ENCODE peak calls at places on chromosomes 7 and 10, in nine cellular contexts. One of them, this sample, is unnamed.
A peak's percentile ranks its signal among the peaks of the same experiment; 100 is the strongest.

GRCh38 chr7:28835800-28836199 is 122.3 kb downstream of the TRIL start:
- DNase-seq in AG04450: no peak
- DNase-seq in activated CD4-positive, alpha-beta T cell treated with anti-CD3 and anti-CD28 coated beads, Interleukin-2, amount 10 ng/mL, durations not matched to agents 7 days and 5 days: no peak
- DNase-seq in GM23248: peak; percentile 71
- DNase-seq in naive thymus-derived CD8-positive, alpha-beta T cell: no peak
- DNase-seq in AG09309: no peak
- DNase-seq in GM04503: no peak
- DNase-seq in T-helper 17 cell: no peak
- DNase-seq in stimulated activated naive CD8-positive, alpha-beta T cell treated with anti-CD3 and anti-CD28 coated beads, Interleukin-15, amount 100 ng/mL, for 72 hours: no peak
- DNase-seq in this sample: no peak

GRCh38 chr7:105619590-105619989 is 38.3 kb upstream of the EFCAB10 start:
- DNase-seq in AG04450: no peak
- DNase-seq in activated CD4-positive, alpha-beta T cell treated with anti-CD3 and anti-CD28 coated beads, Interleukin-2, amount 10 ng/mL, durations not matched to agents 7 days and 5 days: no peak
- DNase-seq in GM23248: no peak
- DNase-seq in naive thymus-derived CD8-positive, alpha-beta T cell: no peak
- DNase-seq in AG09309: no peak
- DNase-seq in GM04503: no peak
- DNase-seq in T-helper 17 cell: no peak
- DNase-seq in stimulated activated naive CD8-positive, alpha-beta T cell treated with anti-CD3 and anti-CD28 coated beads, Interleukin-15, amount 100 ng/mL, for 72 hours: no peak
- DNase-seq in this sample: no peak

GRCh38 chr10:89937494-89937893 is 236.1 kb downstream of the KIF20B start:
- DNase-seq in AG04450: no peak
- DNase-seq in activated CD4-positive, alpha-beta T cell treated with anti-CD3 and anti-CD28 coated beads, Interleukin-2, amount 10 ng/mL, durations not matched to agents 7 days and 5 days: no peak
- DNase-seq in GM23248: no peak
- DNase-seq in naive thymus-derived CD8-positive, alpha-beta T cell: no peak
- DNase-seq in AG09309: no peak
- DNase-seq in GM04503: no peak
- DNase-seq in T-helper 17 cell: no peak
- DNase-seq in stimulated activated naive CD8-positive, alpha-beta T cell treated with anti-CD3 and anti-CD28 coated beads, Interleukin-15, amount 100 ng/mL, for 72 hours: no peak
- DNase-seq in this sample: no peak

GRCh38 chr7:100897772-100898454 is 2.2 kb upstream of the ACHE start:
- DNase-seq in AG04450: no peak
- DNase-seq in activated CD4-positive, alpha-beta T cell treated with anti-CD3 and anti-CD28 coated beads, Interleukin-2, amount 10 ng/mL, durations not matched to agents 7 days and 5 days: no peak
- DNase-seq in GM23248: no peak
- DNase-seq in naive thymus-derived CD8-positive, alpha-beta T cell: no peak
- DNase-seq in AG09309: no peak
- DNase-seq in GM04503: no peak
- DNase-seq in T-helper 17 cell: no peak
- DNase-seq in stimulated activated naive CD8-positive, alpha-beta T cell treated with anti-CD3 and anti-CD28 coated beads, Interleukin-15, amount 100 ng/mL, for 72 hours: no peak
- DNase-seq in this sample: no peak

GRCh38 chr10:107814865-107815487 is 650.5 kb upstream of the SORCS1 start:
- DNase-seq in AG04450: no peak
- DNase-seq in activated CD4-positive, alpha-beta T cell treated with anti-CD3 and anti-CD28 coated beads, Interleukin-2, amount 10 ng/mL, durations not matched to agents 7 days and 5 days: no peak
- DNase-seq in GM23248: peak; percentile 82
- DNase-seq in naive thymus-derived CD8-positive, alpha-beta T cell: no peak
- DNase-seq in AG09309: peak; percentile 0
- DNase-seq in GM04503: peak; percentile 1
- DNase-seq in T-helper 17 cell: no peak
- DNase-seq in stimulated activated naive CD8-positive, alpha-beta T cell treated with anti-CD3 and anti-CD28 coated beads, Interleukin-15, amount 100 ng/mL, for 72 hours: no peak
- DNase-seq in this sample: peak; percentile 24

GRCh38 chr7:76073335-76073990 is 25.6 kb downstream of the MDH2 start:
- DNase-seq in AG04450: no peak
- DNase-seq in activated CD4-positive, alpha-beta T cell treated with anti-CD3 and anti-CD28 coated beads, Interleukin-2, amount 10 ng/mL, durations not matched to agents 7 days and 5 days: no peak
- DNase-seq in GM23248: no peak
- DNase-seq in naive thymus-derived CD8-positive, alpha-beta T cell: no peak
- DNase-seq in AG09309: no peak
- DNase-seq in GM04503: no peak
- DNase-seq in T-helper 17 cell: no peak
- DNase-seq in stimulated activated naive CD8-positive, alpha-beta T cell treated with anti-CD3 and anti-CD28 coated beads, Interleukin-15, amount 100 ng/mL, for 72 hours: no peak
- DNase-seq in this sample: no peak

GRCh38 chr7:155973451-155973997 is 161.3 kb upstream of the SHH start:
- DNase-seq in AG04450: no peak
- DNase-seq in activated CD4-positive, alpha-beta T cell treated with anti-CD3 and anti-CD28 coated beads, Interleukin-2, amount 10 ng/mL, durations not matched to agents 7 days and 5 days: no peak
- DNase-seq in GM23248: no peak
- DNase-seq in naive thymus-derived CD8-positive, alpha-beta T cell: no peak
- DNase-seq in AG09309: no peak
- DNase-seq in GM04503: no peak
- DNase-seq in T-helper 17 cell: no peak
- DNase-seq in stimulated activated naive CD8-positive, alpha-beta T cell treated with anti-CD3 and anti-CD28 coated beads, Interleukin-15, amount 100 ng/mL, for 72 hours: no peak
- DNase-seq in this sample: no peak

GRCh38 chr10:30996481-30996980 is 35.1 kb downstream of the ZNF438 start:
- DNase-seq in AG04450: no peak
- DNase-seq in activated CD4-positive, alpha-beta T cell treated with anti-CD3 and anti-CD28 coated beads, Interleukin-2, amount 10 ng/mL, durations not matched to agents 7 days and 5 days: no peak
- DNase-seq in GM23248: no peak
- DNase-seq in naive thymus-derived CD8-positive, alpha-beta T cell: no peak
- DNase-seq in AG09309: no peak
- DNase-seq in GM04503: no peak
- DNase-seq in T-helper 17 cell: no peak
- DNase-seq in stimulated activated naive CD8-positive, alpha-beta T cell treated with anti-CD3 and anti-CD28 coated beads, Interleukin-15, amount 100 ng/mL, for 72 hours: no peak
- DNase-seq in this sample: no peak

GRCh38 chr7:35758421-35758820 is 42.4 kb upstream of the SEPTIN7 start:
- DNase-seq in AG04450: no peak
- DNase-seq in activated CD4-positive, alpha-beta T cell treated with anti-CD3 and anti-CD28 coated beads, Interleukin-2, amount 10 ng/mL, durations not matched to agents 7 days and 5 days: no peak
- DNase-seq in GM23248: no peak
- DNase-seq in naive thymus-derived CD8-positive, alpha-beta T cell: no peak
- DNase-seq in AG09309: no peak
- DNase-seq in GM04503: no peak
- DNase-seq in T-helper 17 cell: no peak
- DNase-seq in stimulated activated naive CD8-positive, alpha-beta T cell treated with anti-CD3 and anti-CD28 coated beads, Interleukin-15, amount 100 ng/mL, for 72 hours: no peak
- DNase-seq in this sample: no peak

GRCh38 chr7:96998765-96999164 is 6.6 kb upstream of the DLX6 start:
- DNase-seq in AG04450: no peak
- DNase-seq in activated CD4-positive, alpha-beta T cell treated with anti-CD3 and anti-CD28 coated beads, Interleukin-2, amount 10 ng/mL, durations not matched to agents 7 days and 5 days: no peak
- DNase-seq in GM23248: no peak
- DNase-seq in naive thymus-derived CD8-positive, alpha-beta T cell: no peak
- DNase-seq in AG09309: no peak
- DNase-seq in GM04503: no peak
- DNase-seq in T-helper 17 cell: no peak
- DNase-seq in stimulated activated naive CD8-positive, alpha-beta T cell treated with anti-CD3 and anti-CD28 coated beads, Interleukin-15, amount 100 ng/mL, for 72 hours: no peak
- DNase-seq in this sample: no peak

GRCh38 chr10:16809074-16809718 is 8.0 kb downstream of the RSU1 start:
- DNase-seq in AG04450: no peak
- DNase-seq in activated CD4-positive, alpha-beta T cell treated with anti-CD3 and anti-CD28 coated beads, Interleukin-2, amount 10 ng/mL, durations not matched to agents 7 days and 5 days: peak; percentile 50
- DNase-seq in GM23248: peak; percentile 61
- DNase-seq in naive thymus-derived CD8-positive, alpha-beta T cell: peak; percentile 11
- DNase-seq in AG09309: no peak
- DNase-seq in GM04503: no peak
- DNase-seq in T-helper 17 cell: peak; percentile 41
- DNase-seq in stimulated activated naive CD8-positive, alpha-beta T cell treated with anti-CD3 and anti-CD28 coated beads, Interleukin-15, amount 100 ng/mL, for 72 hours: peak; percentile 64
- DNase-seq in this sample: no peak

GRCh38 chr7:116806046-116806944 is 56.1 kb upstream of the CAPZA2 start:
- DNase-seq in AG04450: no peak
- DNase-seq in activated CD4-positive, alpha-beta T cell treated with anti-CD3 and anti-CD28 coated beads, Interleukin-2, amount 10 ng/mL, durations not matched to agents 7 days and 5 days: no peak
- DNase-seq in GM23248: no peak
- DNase-seq in naive thymus-derived CD8-positive, alpha-beta T cell: no peak
- DNase-seq in AG09309: no peak
- DNase-seq in GM04503: no peak
- DNase-seq in T-helper 17 cell: no peak
- DNase-seq in stimulated activated naive CD8-positive, alpha-beta T cell treated with anti-CD3 and anti-CD28 coated beads, Interleukin-15, amount 100 ng/mL, for 72 hours: no peak
- DNase-seq in this sample: no peak

GRCh38 chr10:97714401-97715258 is 1.1 kb downstream of the MARVELD1 start:
- DNase-seq in AG04450: no peak
- DNase-seq in activated CD4-positive, alpha-beta T cell treated with anti-CD3 and anti-CD28 coated beads, Interleukin-2, amount 10 ng/mL, durations not matched to agents 7 days and 5 days: no peak
- DNase-seq in GM23248: peak; percentile 94
- DNase-seq in naive thymus-derived CD8-positive, alpha-beta T cell: peak; percentile 28
- DNase-seq in AG09309: no peak
- DNase-seq in GM04503: no peak
- DNase-seq in T-helper 17 cell: no peak
- DNase-seq in stimulated activated naive CD8-positive, alpha-beta T cell treated with anti-CD3 and anti-CD28 coated beads, Interleukin-15, amount 100 ng/mL, for 72 hours: peak; percentile 34
- DNase-seq in this sample: peak; percentile 61

GRCh38 chr10:20888620-20889337 is 8.3 kb downstream of the NEBL start:
- DNase-seq in AG04450: no peak
- DNase-seq in activated CD4-positive, alpha-beta T cell treated with anti-CD3 and anti-CD28 coated beads, Interleukin-2, amount 10 ng/mL, durations not matched to agents 7 days and 5 days: no peak
- DNase-seq in GM23248: peak; percentile 3
- DNase-seq in naive thymus-derived CD8-positive, alpha-beta T cell: no peak
- DNase-seq in AG09309: no peak
- DNase-seq in GM04503: no peak
- DNase-seq in T-helper 17 cell: no peak
- DNase-seq in stimulated activated naive CD8-positive, alpha-beta T cell treated with anti-CD3 and anti-CD28 coated beads, Interleukin-15, amount 100 ng/mL, for 72 hours: no peak
- DNase-seq in this sample: no peak

GRCh38 chr7:149817836-149818535 is 20.2 kb upstream of the ZNF862 start:
- DNase-seq in AG04450: no peak
- DNase-seq in activated CD4-positive, alpha-beta T cell treated with anti-CD3 and anti-CD28 coated beads, Interleukin-2, amount 10 ng/mL, durations not matched to agents 7 days and 5 days: no peak
- DNase-seq in GM23248: no peak
- DNase-seq in naive thymus-derived CD8-positive, alpha-beta T cell: no peak
- DNase-seq in AG09309: no peak
- DNase-seq in GM04503: no peak
- DNase-seq in T-helper 17 cell: no peak
- DNase-seq in stimulated activated naive CD8-positive, alpha-beta T cell treated with anti-CD3 and anti-CD28 coated beads, Interleukin-15, amount 100 ng/mL, for 72 hours: no peak
- DNase-seq in this sample: no peak

GRCh38 chr10:114665873-114666272 is 7.8 kb upstream of the ABLIM1 start:
- DNase-seq in AG04450: no peak
- DNase-seq in activated CD4-positive, alpha-beta T cell treated with anti-CD3 and anti-CD28 coated beads, Interleukin-2, amount 10 ng/mL, durations not matched to agents 7 days and 5 days: no peak
- DNase-seq in GM23248: no peak
- DNase-seq in naive thymus-derived CD8-positive, alpha-beta T cell: no peak
- DNase-seq in AG09309: no peak
- DNase-seq in GM04503: no peak
- DNase-seq in T-helper 17 cell: no peak
- DNase-seq in stimulated activated naive CD8-positive, alpha-beta T cell treated with anti-CD3 and anti-CD28 coated beads, Interleukin-15, amount 100 ng/mL, for 72 hours: no peak
- DNase-seq in this sample: no peak

GRCh38 chr10:11113156-11113555 is 95.5 kb downstream of the CELF2 start:
- DNase-seq in AG04450: no peak
- DNase-seq in activated CD4-positive, alpha-beta T cell treated with anti-CD3 and anti-CD28 coated beads, Interleukin-2, amount 10 ng/mL, durations not matched to agents 7 days and 5 days: peak; percentile 19
- DNase-seq in GM23248: no peak
- DNase-seq in naive thymus-derived CD8-positive, alpha-beta T cell: no peak
- DNase-seq in AG09309: no peak
- DNase-seq in GM04503: no peak
- DNase-seq in T-helper 17 cell: no peak
- DNase-seq in stimulated activated naive CD8-positive, alpha-beta T cell treated with anti-CD3 and anti-CD28 coated beads, Interleukin-15, amount 100 ng/mL, for 72 hours: no peak
- DNase-seq in this sample: no peak

GRCh38 chr7:116231543-116232401 is 21.4 kb downstream of the TES start:
- DNase-seq in AG04450: no peak
- DNase-seq in activated CD4-positive, alpha-beta T cell treated with anti-CD3 and anti-CD28 coated beads, Interleukin-2, amount 10 ng/mL, durations not matched to agents 7 days and 5 days: no peak
- DNase-seq in GM23248: peak; percentile 67
- DNase-seq in naive thymus-derived CD8-positive, alpha-beta T cell: no peak
- DNase-seq in AG09309: no peak
- DNase-seq in GM04503: no peak
- DNase-seq in T-helper 17 cell: no peak
- DNase-seq in stimulated activated naive CD8-positive, alpha-beta T cell treated with anti-CD3 and anti-CD28 coated beads, Interleukin-15, amount 100 ng/mL, for 72 hours: no peak
- DNase-seq in this sample: no peak

GRCh38 chr10:80163741-80164341 is 31.3 kb downstream of the PLAC9 start:
- DNase-seq in AG04450: peak; percentile 36
- DNase-seq in activated CD4-positive, alpha-beta T cell treated with anti-CD3 and anti-CD28 coated beads, Interleukin-2, amount 10 ng/mL, durations not matched to agents 7 days and 5 days: no peak
- DNase-seq in GM23248: peak; percentile 80
- DNase-seq in naive thymus-derived CD8-positive, alpha-beta T cell: no peak
- DNase-seq in AG09309: no peak
- DNase-seq in GM04503: no peak
- DNase-seq in T-helper 17 cell: no peak
- DNase-seq in stimulated activated naive CD8-positive, alpha-beta T cell treated with anti-CD3 and anti-CD28 coated beads, Interleukin-15, amount 100 ng/mL, for 72 hours: no peak
- DNase-seq in this sample: peak; percentile 67

GRCh38 chr7:2157473-2158279 is 75.1 kb downstream of the MAD1L1 start:
- DNase-seq in AG04450: peak; percentile 89
- DNase-seq in activated CD4-positive, alpha-beta T cell treated with anti-CD3 and anti-CD28 coated beads, Interleukin-2, amount 10 ng/mL, durations not matched to agents 7 days and 5 days: no peak
- DNase-seq in GM23248: peak; percentile 85
- DNase-seq in naive thymus-derived CD8-positive, alpha-beta T cell: no peak
- DNase-seq in AG09309: peak; percentile 64
- DNase-seq in GM04503: peak; percentile 78
- DNase-seq in T-helper 17 cell: no peak
- DNase-seq in stimulated activated naive CD8-positive, alpha-beta T cell treated with anti-CD3 and anti-CD28 coated beads, Interleukin-15, amount 100 ng/mL, for 72 hours: no peak
- DNase-seq in this sample: peak; percentile 50

GRCh38 chr7:80856769-80857168 is 62.1 kb downstream of the SEMA3C start:
- DNase-seq in AG04450: no peak
- DNase-seq in activated CD4-positive, alpha-beta T cell treated with anti-CD3 and anti-CD28 coated beads, Interleukin-2, amount 10 ng/mL, durations not matched to agents 7 days and 5 days: no peak
- DNase-seq in GM23248: no peak
- DNase-seq in naive thymus-derived CD8-positive, alpha-beta T cell: no peak
- DNase-seq in AG09309: no peak
- DNase-seq in GM04503: no peak
- DNase-seq in T-helper 17 cell: no peak
- DNase-seq in stimulated activated naive CD8-positive, alpha-beta T cell treated with anti-CD3 and anti-CD28 coated beads, Interleukin-15, amount 100 ng/mL, for 72 hours: no peak
- DNase-seq in this sample: no peak

GRCh38 chr10:15374156-15374555 is 3.1 kb upstream of the FAM171A1 start:
- DNase-seq in AG04450: no peak
- DNase-seq in activated CD4-positive, alpha-beta T cell treated with anti-CD3 and anti-CD28 coated beads, Interleukin-2, amount 10 ng/mL, durations not matched to agents 7 days and 5 days: no peak
- DNase-seq in GM23248: no peak
- DNase-seq in naive thymus-derived CD8-positive, alpha-beta T cell: no peak
- DNase-seq in AG09309: no peak
- DNase-seq in GM04503: no peak
- DNase-seq in T-helper 17 cell: no peak
- DNase-seq in stimulated activated naive CD8-positive, alpha-beta T cell treated with anti-CD3 and anti-CD28 coated beads, Interleukin-15, amount 100 ng/mL, for 72 hours: no peak
- DNase-seq in this sample: no peak

GRCh38 chr7:50662059-50662689 is 97.0 kb upstream of the DDC start:
- DNase-seq in AG04450: no peak
- DNase-seq in activated CD4-positive, alpha-beta T cell treated with anti-CD3 and anti-CD28 coated beads, Interleukin-2, amount 10 ng/mL, durations not matched to agents 7 days and 5 days: peak; percentile 47
- DNase-seq in GM23248: peak; percentile 31
- DNase-seq in naive thymus-derived CD8-positive, alpha-beta T cell: no peak
- DNase-seq in AG09309: no peak
- DNase-seq in GM04503: no peak
- DNase-seq in T-helper 17 cell: no peak
- DNase-seq in stimulated activated naive CD8-positive, alpha-beta T cell treated with anti-CD3 and anti-CD28 coated beads, Interleukin-15, amount 100 ng/mL, for 72 hours: no peak
- DNase-seq in this sample: no peak

GRCh38 chr10:4170633-4171314 is 385.8 kb upstream of the KLF6 start:
- DNase-seq in AG04450: no peak
- DNase-seq in activated CD4-positive, alpha-beta T cell treated with anti-CD3 and anti-CD28 coated beads, Interleukin-2, amount 10 ng/mL, durations not matched to agents 7 days and 5 days: no peak
- DNase-seq in GM23248: no peak
- DNase-seq in naive thymus-derived CD8-positive, alpha-beta T cell: no peak
- DNase-seq in AG09309: no peak
- DNase-seq in GM04503: no peak
- DNase-seq in T-helper 17 cell: no peak
- DNase-seq in stimulated activated naive CD8-positive, alpha-beta T cell treated with anti-CD3 and anti-CD28 coated beads, Interleukin-15, amount 100 ng/mL, for 72 hours: no peak
- DNase-seq in this sample: no peak

GRCh38 chr10:122878799-122879338 is 512 bp downstream of the FAM24B start:
- DNase-seq in AG04450: no peak
- DNase-seq in activated CD4-positive, alpha-beta T cell treated with anti-CD3 and anti-CD28 coated beads, Interleukin-2, amount 10 ng/mL, durations not matched to agents 7 days and 5 days: no peak
- DNase-seq in GM23248: peak; percentile 41
- DNase-seq in naive thymus-derived CD8-positive, alpha-beta T cell: no peak
- DNase-seq in AG09309: no peak
- DNase-seq in GM04503: no peak
- DNase-seq in T-helper 17 cell: no peak
- DNase-seq in stimulated activated naive CD8-positive, alpha-beta T cell treated with anti-CD3 and anti-CD28 coated beads, Interleukin-15, amount 100 ng/mL, for 72 hours: no peak
- DNase-seq in this sample: no peak

GRCh38 chr7:2959828-2960599 is 83.7 kb downstream of the CARD11 start:
- DNase-seq in AG04450: no peak
- DNase-seq in activated CD4-positive, alpha-beta T cell treated with anti-CD3 and anti-CD28 coated beads, Interleukin-2, amount 10 ng/mL, durations not matched to agents 7 days and 5 days: no peak
- DNase-seq in GM23248: no peak
- DNase-seq in naive thymus-derived CD8-positive, alpha-beta T cell: no peak
- DNase-seq in AG09309: no peak
- DNase-seq in GM04503: no peak
- DNase-seq in T-helper 17 cell: no peak
- DNase-seq in stimulated activated naive CD8-positive, alpha-beta T cell treated with anti-CD3 and anti-CD28 coated beads, Interleukin-15, amount 100 ng/mL, for 72 hours: peak; percentile 4
- DNase-seq in this sample: no peak

GRCh38 chr7:99369767-99370353 is 4.7 kb upstream of the ARPC1B start:
- DNase-seq in AG04450: no peak
- DNase-seq in activated CD4-positive, alpha-beta T cell treated with anti-CD3 and anti-CD28 coated beads, Interleukin-2, amount 10 ng/mL, durations not matched to agents 7 days and 5 days: no peak
- DNase-seq in GM23248: peak; percentile 44
- DNase-seq in naive thymus-derived CD8-positive, alpha-beta T cell: no peak
- DNase-seq in AG09309: peak; percentile 23
- DNase-seq in GM04503: no peak
- DNase-seq in T-helper 17 cell: no peak
- DNase-seq in stimulated activated naive CD8-positive, alpha-beta T cell treated with anti-CD3 and anti-CD28 coated beads, Interleukin-15, amount 100 ng/mL, for 72 hours: no peak
- DNase-seq in this sample: no peak

GRCh38 chr10:11901454-11902431 is 78.6 kb downstream of the PROSER2 start:
- DNase-seq in AG04450: no peak
- DNase-seq in activated CD4-positive, alpha-beta T cell treated with anti-CD3 and anti-CD28 coated beads, Interleukin-2, amount 10 ng/mL, durations not matched to agents 7 days and 5 days: no peak
- DNase-seq in GM23248: peak; percentile 22
- DNase-seq in naive thymus-derived CD8-positive, alpha-beta T cell: no peak
- DNase-seq in AG09309: no peak
- DNase-seq in GM04503: no peak
- DNase-seq in T-helper 17 cell: no peak
- DNase-seq in stimulated activated naive CD8-positive, alpha-beta T cell treated with anti-CD3 and anti-CD28 coated beads, Interleukin-15, amount 100 ng/mL, for 72 hours: no peak
- DNase-seq in this sample: no peak

GRCh38 chr10:121025731-121026130 is 174.6 kb downstream of the WDR11 start:
- DNase-seq in AG04450: no peak
- DNase-seq in activated CD4-positive, alpha-beta T cell treated with anti-CD3 and anti-CD28 coated beads, Interleukin-2, amount 10 ng/mL, durations not matched to agents 7 days and 5 days: no peak
- DNase-seq in GM23248: no peak
- DNase-seq in naive thymus-derived CD8-positive, alpha-beta T cell: no peak
- DNase-seq in AG09309: no peak
- DNase-seq in GM04503: no peak
- DNase-seq in T-helper 17 cell: no peak
- DNase-seq in stimulated activated naive CD8-positive, alpha-beta T cell treated with anti-CD3 and anti-CD28 coated beads, Interleukin-15, amount 100 ng/mL, for 72 hours: no peak
- DNase-seq in this sample: no peak

GRCh38 chr7:44518761-44519160 is 22.4 kb downstream of the NPC1L1 start:
- DNase-seq in AG04450: no peak
- DNase-seq in activated CD4-positive, alpha-beta T cell treated with anti-CD3 and anti-CD28 coated beads, Interleukin-2, amount 10 ng/mL, durations not matched to agents 7 days and 5 days: no peak
- DNase-seq in GM23248: no peak
- DNase-seq in naive thymus-derived CD8-positive, alpha-beta T cell: no peak
- DNase-seq in AG09309: no peak
- DNase-seq in GM04503: no peak
- DNase-seq in T-helper 17 cell: no peak
- DNase-seq in stimulated activated naive CD8-positive, alpha-beta T cell treated with anti-CD3 and anti-CD28 coated beads, Interleukin-15, amount 100 ng/mL, for 72 hours: no peak
- DNase-seq in this sample: no peak

GRCh38 chr10:67606572-67606971 is 89.4 kb downstream of the CTNNA3 start:
- DNase-seq in AG04450: peak; percentile 53
- DNase-seq in activated CD4-positive, alpha-beta T cell treated with anti-CD3 and anti-CD28 coated beads, Interleukin-2, amount 10 ng/mL, durations not matched to agents 7 days and 5 days: no peak
- DNase-seq in GM23248: peak; percentile 89
- DNase-seq in naive thymus-derived CD8-positive, alpha-beta T cell: no peak
- DNase-seq in AG09309: peak; percentile 64
- DNase-seq in GM04503: peak; percentile 11
- DNase-seq in T-helper 17 cell: no peak
- DNase-seq in stimulated activated naive CD8-positive, alpha-beta T cell treated with anti-CD3 and anti-CD28 coated beads, Interleukin-15, amount 100 ng/mL, for 72 hours: no peak
- DNase-seq in this sample: no peak

This sample was measured in AG09319.